ENCODE peak calls at places on chromosomes 16 and 17, in five cellular contexts. Q is NCI-H82; Z is NAMALWA; G is cardiac fibroblast; B is CD8-positive, alpha-beta memory T cell. A is an unnamed sample.
A peak's percentile ranks its signal among the peaks of the same experiment; 100 is the strongest.

GRCh38 chr17:44334315-44335181 is 9.9 kb upstream of the SLC25A39 start:
- DNase-seq in Q (no peak), Z (no peak), G (no peak), B (no peak), A (no peak)

GRCh38 chr16:7268182-7268581 is 64.5 kb upstream of the RBFOX1 start:
- DNase-seq in Q (peak; percentile 76), Z (peak; percentile 55), G (no peak), B (no peak), A (no peak)

GRCh38 chr16:51766739-51767138 is 615.7 kb upstream of the SALL1 start:
- DNase-seq in Q (peak; percentile 2), Z (no peak), G (no peak), B (no peak), A (no peak)

GRCh38 chr16:85805442-85806045 is 6.0 kb downstream of the COX4I1 start:
- DNase-seq in Q (no peak), Z (no peak), G (no peak), B (no peak), A (peak; percentile 6)

GRCh38 chr17:28227278-28228108 is 91.5 kb upstream of the TMEM97 start:
- DNase-seq in Q (no peak), Z (no peak), G (peak; percentile 27), B (peak; percentile 6), A (peak; percentile 87)

GRCh38 chr17:80941743-80942211 is 49.9 kb upstream of the CHMP6 start:
- DNase-seq in Q (no peak), Z (no peak), G (peak; percentile 59), B (no peak), A (peak; percentile 47)

GRCh38 chr17:4858068-4858879 is 25.1 kb downstream of the MINK1 start:
- DNase-seq in Q (peak; percentile 77), Z (no peak), G (peak; percentile 70), B (no peak), A (no peak)

GRCh38 chr17:44971776-44972483 is 3.8 kb upstream of the C1QL1 start:
- DNase-seq in Q (no peak), Z (no peak), G (peak; percentile 24), B (no peak), A (no peak)

GRCh38 chr16:51931596-51931995 is 615.3 kb downstream of the TOX3 start:
- DNase-seq in Q (no peak), Z (no peak), G (no peak), B (no peak), A (no peak)

GRCh38 chr16:48123104-48123788 is 32.5 kb downstream of the ABCC12 start:
- DNase-seq in Q (no peak), Z (no peak), G (peak; percentile 91), B (no peak), A (no peak)

GRCh38 chr17:17109896-17110295 is 67.6 kb downstream of the MPRIP start:
- DNase-seq in Q (no peak), Z (no peak), G (no peak), B (peak; percentile 36), A (peak; percentile 88)

GRCh38 chr17:8800656-8801055 is 1.5 kb upstream of the MFSD6L start:
- DNase-seq in Q (no peak), Z (no peak), G (no peak), B (no peak), A (no peak)

GRCh38 chr17:74631468-74632195 is 8.1 kb upstream of the CD300E start:
- DNase-seq in Q (no peak), Z (peak; percentile 40), G (peak; percentile 40), B (no peak), A (no peak)

GRCh38 chr16:20761175-20761574 is 2.6 kb upstream of the ACSM3 start:
- DNase-seq in Q (no peak), Z (no peak), G (no peak), B (no peak), A (no peak)

GRCh38 chr16:66617728-66618127 is 13.2 kb downstream of the CMTM3 start:
- DNase-seq in Q (no peak), Z (no peak), G (no peak), B (no peak), A (no peak)

GRCh38 chr16:78932395-78932794 is 668.1 kb downstream of the MAF start:
- DNase-seq in Q (no peak), Z (no peak), G (no peak), B (no peak), A (peak; percentile 43)

GRCh38 chr17:44581868-44582267 is 24.6 kb downstream of the FZD2 start:
- DNase-seq in Q (peak; percentile 53), Z (peak; percentile 60), G (peak; percentile 30), B (no peak), A (no peak)

GRCh38 chr17:58314706-58315015 is 13.9 kb downstream of the TSPOAP1 start:
- DNase-seq in Q (no peak), Z (no peak), G (no peak), B (no peak), A (no peak)

GRCh38 chr17:4945176-4945943 is 3.0 kb downstream of the PFN1 start:
- DNase-seq in Q (peak; percentile 55), Z (peak; percentile 42), G (peak; percentile 88), B (peak; percentile 70), A (peak; percentile 77)

GRCh38 chr17:57092171-57092570 is 7.1 kb downstream of the AKAP1 start:
- DNase-seq in Q (no peak), Z (no peak), G (peak; percentile 36), B (no peak), A (no peak)

A was measured in lower lobe of right lung.